ENCODE peak calls at places on chromosomes 7 and 10, in four cellular contexts. Z, C, F and V are unnamed samples.

GRCh38 chr7:52154382-52154781 is 837.8 kb upstream of the COBL start:
- DNase-seq in Z (no peak), C (no peak), F (no peak), V (no peak)

GRCh38 chr10:28738200-28738599 is 60.9 kb downstream of the BAMBI start:
- DNase-seq in Z (no peak), C (no peak), F (peak), V (no peak)

GRCh38 chr7:44083796-44084195 is 1.5 kb upstream of the POLM start:
- DNase-seq in Z (no peak), C (no peak), F (no peak), V (no peak)

GRCh38 chr7:41886906-41887311 is 184.0 kb upstream of the INHBA start:
- DNase-seq in Z (peak), C (peak), F (no peak), V (peak)

GRCh38 chr7:149310113-149310836 is 48.3 kb downstream of the ZNF783 start:
- DNase-seq in Z (peak), C (peak), F (peak), V (no peak)

GRCh38 chr10:29760139-29760538 is 125.4 kb upstream of the SVIL start:
- DNase-seq in Z (no peak), C (no peak), F (no peak), V (no peak)

GRCh38 chr7:68031180-68031943 is 1034.7 kb downstream of the TYW1 start:
- DNase-seq in Z (no peak), C (no peak), F (no peak), V (no peak)

GRCh38 chr10:67763499-67764011 is 67.6 kb upstream of the CTNNA3 start:
- DNase-seq in Z (no peak), C (peak), F (peak), V (peak)

GRCh38 chr10:97570789-97571536 is 1.6 kb upstream of the ANKRD2 start:
- DNase-seq in Z (no peak), C (no peak), F (no peak), V (peak)